ENCODE peak calls at places on chromosomes 3 and 15, in four cellular contexts. Q is IMR-90, Z is H1, H is H9. B is an unnamed sample.

GRCh38 chr3:196321162-196321561 is 3.1 kb upstream of the DYNLT2B start:
- DNase-seq in Q (no peak), Z (no peak), H (no peak), B (no peak)

GRCh38 chr3:38640661-38641441 is 8.6 kb downstream of the SCN5A start:
- DNase-seq in Q (no peak), Z (no peak), H (peak; percentile 90), B (peak; percentile 83)

GRCh38 chr15:63389902-63390301 is 8.3 kb upstream of the CA12 start:
- DNase-seq in Q (no peak), Z (no peak), H (no peak), B (no peak)

GRCh38 chr3:39753361-39753760 is 56.0 kb upstream of the MYRIP start:
- DNase-seq in Q (no peak), Z (no peak), H (no peak), B (no peak)

GRCh38 chr3:43632269-43632733 is 10.5 kb upstream of the ANO10 start:
- DNase-seq in Q (peak; percentile 90), Z (no peak), H (no peak), B (peak; percentile 71)

GRCh38 chr15:40340740-40341400 is at the start of gene CCDC9B:
- DNase-seq in Q (peak; percentile 84), Z (no peak), H (no peak), B (no peak)

GRCh38 chr15:49372366-49372765 is 50.7 kb upstream of the FGF7 start:
- DNase-seq in Q (no peak), Z (no peak), H (no peak), B (peak; percentile 62)

GRCh38 chr3:136750209-136750921 is 1.8 kb downstream of the STAG1 start:
- DNase-seq in Q (no peak), Z (no peak), H (no peak), B (no peak)

GRCh38 chr15:88020806-88021205 is 235.7 kb downstream of the NTRK3 start:
- DNase-seq in Q (no peak), Z (no peak), H (no peak), B (no peak)

GRCh38 chr3:136250862-136251460 is 821 bp downstream of the PCCB start:
- DNase-seq in Q (peak; percentile 47), Z (peak; percentile 10), H (peak; percentile 42), B (peak; percentile 20)

GRCh38 chr15:95017950-95018349 is 786.6 kb downstream of the MCTP2 start:
- DNase-seq in Q (no peak), Z (no peak), H (peak; percentile 44), B (peak; percentile 90)

GRCh38 chr15:66879511-66879910 is 177.5 kb downstream of the SMAD6 start:
- DNase-seq in Q (no peak), Z (no peak), H (no peak), B (no peak)

GRCh38 chr3:71011565-71012287 is 571.8 kb downstream of the FOXP1 start:
- DNase-seq in Q (peak; percentile 44), Z (no peak), H (no peak), B (no peak)

GRCh38 chr3:163552659-163552966 is 1525.7 kb downstream of the SI start:
- DNase-seq in Q (no peak), Z (no peak), H (no peak), B (no peak)

GRCh38 chr15:78325092-78325843 is 14.9 kb upstream of the CRABP1 start:
- DNase-seq in Q (peak; percentile 20), Z (no peak), H (no peak), B (peak; percentile 54)

GRCh38 chr3:63975705-63976104 is 47.6 kb downstream of the PSMD6 start:
- DNase-seq in Q (no peak), Z (no peak), H (no peak), B (no peak)

GRCh38 chr3:118495243-118495642 is 539.4 kb downstream of the IGSF11 start:
- DNase-seq in Q (no peak), Z (no peak), H (no peak), B (no peak)

GRCh38 chr3:81962396-81962795 is 201.0 kb upstream of the GBE1 start:
- DNase-seq in Q (no peak), Z (no peak), H (no peak), B (no peak)

GRCh38 chr15:37100109-37100873 is at the start of gene MEIS2:
- DNase-seq in Q (peak; percentile 96), Z (no peak), H (peak; percentile 90), B (peak; percentile 91)

GRCh38 chr3:198079771-198080520 is 119.9 kb downstream of the LMLN start:
- DNase-seq in Q (peak; percentile 5), Z (peak; percentile 9), H (peak; percentile 55), B (peak; percentile 42)

GRCh38 chr3:59684766-59685165 is 634.9 kb upstream of the CFAP20DC start:
- DNase-seq in Q (no peak), Z (no peak), H (no peak), B (no peak)

GRCh38 chr3:186359078-186359477 is 3.0 kb downstream of the DGKG start:
- DNase-seq in Q (no peak), Z (no peak), H (no peak), B (no peak)
- H3K27me3 ChIP-seq in Q (peaks cover 57% of the 10 kb centered on the region), Z (peaks cover 35% of the 10 kb centered on the region), H (peaks cover 39% of the 10 kb centered on the region), B (peaks cover 33% of the 10 kb centered on the region)

GRCh38 chr3:30775070-30775469 is 119.4 kb downstream of the GADL1 start:
- DNase-seq in Q (no peak), Z (no peak), H (no peak), B (no peak)

GRCh38 chr3:30766522-30766921 is 127.9 kb downstream of the GADL1 start:
- DNase-seq in Q (no peak), Z (no peak), H (no peak), B (no peak)

GRCh38 chr3:30774062-30774461 is 120.4 kb downstream of the GADL1 start:
- DNase-seq in Q (no peak), Z (no peak), H (no peak), B (no peak)

GRCh38 chr3:30768703-30769550 is 125.5 kb downstream of the GADL1 start:
- DNase-seq in Q (peak; percentile 58), Z (no peak), H (peak; percentile 71), B (peak; percentile 82)

DNA sequence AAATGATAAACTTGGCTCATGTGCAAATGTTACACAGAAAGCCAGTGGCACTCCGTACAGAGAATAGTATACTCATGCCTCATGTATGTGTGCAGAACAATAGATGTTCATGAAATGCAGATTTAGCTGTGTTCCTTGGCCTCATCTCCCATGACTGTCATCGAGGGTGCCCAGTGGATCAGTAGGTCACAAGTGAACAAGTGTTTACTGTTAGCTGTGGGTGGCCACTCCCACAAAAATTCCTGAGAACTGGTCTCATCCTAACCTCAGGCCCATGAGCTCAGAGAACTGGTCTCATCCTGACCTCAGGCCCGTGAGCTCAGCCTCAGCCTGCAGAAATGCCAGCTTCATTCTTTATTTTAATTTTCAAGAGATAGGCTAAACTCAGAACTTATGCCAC is 124.1 kb downstream of the GADL1 start:
- DNase-seq in Q (peak; percentile 90), Z (no peak), H (no peak), B (peak; percentile 81)
- H3K56ac ChIP-seq in Q (no peak overlapping the region), Z (no peak overlapping the region), H (no peak overlapping the region), B (no peak overlapping the region)

GRCh38 chr15:62165793-62166380 is 802 bp upstream of the C2CD4B start:
- DNase-seq in Q (no peak), Z (no peak), H (no peak), B (peak; percentile 5)

GRCh38 chr15:62163847-62164499 is 1.1 kb downstream of the C2CD4B start:
- DNase-seq in Q (no peak), Z (no peak), H (peak; percentile 48), B (peak; percentile 46)

GRCh38 chr15:62163397-62163796 is 1.7 kb downstream of the C2CD4B start:
- DNase-seq in Q (no peak), Z (no peak), H (no peak), B (no peak)

GRCh38 chr15:62165029-62165792 is at the start of gene C2CD4B:
- DNase-seq in Q (no peak), Z (no peak), H (peak; percentile 82), B (peak; percentile 73)

GRCh38 chr15:62164500-62165028 is 521 bp downstream of the C2CD4B start:
- DNase-seq in Q (no peak), Z (no peak), H (peak; percentile 58), B (peak; percentile 53)
- H3K27me3 ChIP-seq in Q (peaks cover 54% of the 10 kb centered on the region), Z (peaks cover 18% of the 10 kb centered on the region), H (peaks cover 24% of the 10 kb centered on the region), B (peaks cover 12% of the 10 kb centered on the region)

GRCh38 chr3:109702252-109702651 is 364.9 kb upstream of the DPPA4 start:
- DNase-seq in Q (peak; percentile 77), Z (no peak), H (no peak), B (no peak)
- H3K56ac ChIP-seq in Q (no peak overlapping the region), Z (no peak overlapping the region), H (no peak overlapping the region), B (no peak overlapping the region)

DNA sequence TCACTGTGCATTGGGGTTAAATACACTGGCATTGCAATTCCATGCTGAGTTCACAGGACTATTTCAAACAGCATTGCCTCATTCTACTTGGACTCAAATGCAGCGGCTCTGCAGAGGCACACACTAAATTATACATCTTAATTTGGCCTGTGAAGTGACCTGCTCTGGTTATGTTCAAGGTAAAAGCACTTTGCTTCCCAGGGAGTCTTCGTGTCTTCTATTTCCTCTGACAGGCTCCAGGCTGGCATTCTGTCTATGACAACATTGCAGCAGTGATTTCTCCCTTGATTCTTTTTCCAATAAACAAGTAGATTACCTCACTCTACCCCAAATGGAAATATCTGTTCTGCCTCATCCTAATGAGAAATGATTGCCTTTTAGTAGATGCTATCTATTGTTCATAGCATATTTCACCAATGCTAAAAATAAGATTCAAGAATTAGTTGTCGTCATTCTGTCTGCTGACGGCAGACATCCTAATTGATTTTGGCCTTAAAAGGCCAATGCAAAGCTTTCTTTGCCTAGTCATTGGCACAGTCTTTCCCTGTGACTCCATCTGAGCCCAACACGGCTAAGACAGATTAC is 33.8 kb downstream of the FMN1 start:
- DNase-seq in Q (no peak), Z (no peak), H (no peak), B (no peak)
- H3K27me3 ChIP-seq in Q (peaks cover 32% of the 10 kb centered on the region), Z (no peaks in the 10 kb centered on the region), H (no peaks in the 10 kb centered on the region), B (no peaks in the 10 kb centered on the region)

DNA sequence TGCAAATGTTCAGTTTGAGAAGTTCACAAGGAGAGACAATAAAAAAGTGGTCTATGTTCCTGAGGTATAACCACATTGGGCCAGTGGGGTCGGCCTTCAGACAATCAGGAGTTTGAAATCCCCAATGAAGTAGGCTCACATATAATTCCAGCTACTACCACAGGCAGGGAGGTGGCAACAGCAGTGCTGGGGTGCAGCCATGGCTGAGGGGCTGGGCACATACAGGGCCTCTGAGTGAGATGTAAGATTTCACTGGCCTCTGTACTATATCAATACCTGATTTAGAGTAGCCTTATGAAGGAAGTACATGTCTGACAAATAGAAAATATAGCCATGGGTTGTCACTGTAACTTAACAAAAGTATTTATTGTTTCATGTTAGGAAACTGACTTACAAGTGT is 402.2 kb downstream of the TBC1D5 start:
- DNase-seq in Q (no peak), Z (no peak), H (no peak), B (no peak)
- H3K56ac ChIP-seq in Q (no peak overlapping the region), Z (no peak overlapping the region), H (no peak overlapping the region), B (no peak overlapping the region)

GRCh38 chr3:33482126-33482525 is 41.9 kb upstream of the UBP1 start:
- DNase-seq in Q (peak; percentile 5), Z (no peak), H (no peak), B (no peak)
- H3K27me3 ChIP-seq in Q (no peaks in the 10 kb centered on the region), Z (no peaks in the 10 kb centered on the region), H (no peaks in the 10 kb centered on the region), B (no peaks in the 10 kb centered on the region)

GRCh38 chr3:165713479-165713878 is 123.7 kb downstream of the BCHE start:
- DNase-seq in Q (no peak), Z (no peak), H (no peak), B (no peak)
- H3K56ac ChIP-seq in Q (no peak overlapping the region), Z (no peak overlapping the region), H (no peak overlapping the region), B (no peak overlapping the region)

GRCh38 chr3:194312743-194313281 is 38.3 kb downstream of the CPN2 start:
- DNase-seq in Q (peak; percentile 49), Z (no peak), H (no peak), B (no peak)
- H3K27me3 ChIP-seq in Q (peaks cover 73% of the 10 kb centered on the region), Z (no peaks in the 10 kb centered on the region), H (peaks cover 3% of the 10 kb centered on the region), B (no peaks in the 10 kb centered on the region)

B was measured in mesendoderm.